ENCODE peak calls at places on chromosomes 2 and 18, in five cellular contexts. F, H, X, U and A are unnamed samples.

GRCh38 chr2:53473762-53474161 is 293.8 kb upstream of the CHAC2 start:
- DNase-seq in F (no peak), H (no peak), X (peak), U (no peak), A (no peak)

GRCh38 chr2:47070920-47071824 is 83.9 kb downstream of the STPG4 start:
- DNase-seq in F (no peak), H (peak), X (peak), U (no peak), A (peak)

GRCh38 chr2:26672818-26673393 is 19.6 kb upstream of the KCNK3 start:
- DNase-seq in F (no peak), H (no peak), X (no peak), U (no peak), A (no peak)

GRCh38 chr2:219509780-219510511 is 4.3 kb upstream of the ASIC4 start:
- DNase-seq in F (no peak), H (peak), X (peak), U (no peak), A (no peak)

GRCh38 chr2:217085543-217085942 is 225.7 kb upstream of the TNP1 start:
- DNase-seq in F (no peak), H (no peak), X (peak), U (no peak), A (no peak)

GRCh38 chr2:68909793-68910674 is 38.8 kb upstream of the BMP10 start:
- DNase-seq in F (peak), H (peak), X (peak), U (peak), A (peak)

GRCh38 chr2:43044093-43044614 is 182.3 kb downstream of the ZFP36L2 start:
- DNase-seq in F (no peak), H (no peak), X (no peak), U (no peak), A (no peak)

GRCh38 chr2:138028538-138028937 is 64.3 kb downstream of the HNMT start:
- DNase-seq in F (no peak), H (no peak), X (no peak), U (no peak), A (peak)

GRCh38 chr2:23041443-23041842 is 343.5 kb upstream of the KLHL29 start:
- DNase-seq in F (no peak), H (no peak), X (no peak), U (no peak), A (no peak)

GRCh38 chr18:45793295-45793965 is 32.0 kb upstream of the SIGLEC15 start:
- DNase-seq in F (no peak), H (no peak), X (peak), U (no peak), A (no peak)

GRCh38 chr18:31247574-31248199 is 70.3 kb upstream of the DSG1 start:
- DNase-seq in F (no peak), H (no peak), X (no peak), U (no peak), A (no peak)

GRCh38 chr18:26014462-26014861 is 76.0 kb downstream of the SS18 start:
- DNase-seq in F (no peak), H (no peak), X (no peak), U (no peak), A (no peak)

GRCh38 chr18:78767648-78768071 is 212.0 kb upstream of the SALL3 start:
- DNase-seq in F (no peak), H (no peak), X (no peak), U (no peak), A (no peak)

GRCh38 chr2:8882094-8882493 is 44.7 kb upstream of the KIDINS220 start:
- DNase-seq in F (no peak), H (no peak), X (peak), U (no peak), A (no peak)

GRCh38 chr2:11071207-11071606 is 84.1 kb upstream of the SLC66A3 start:
- DNase-seq in F (no peak), H (no peak), X (peak), U (no peak), A (no peak)

GRCh38 chr18:45106331-45106774 is 425.7 kb downstream of the SETBP1 start:
- DNase-seq in F (no peak), H (peak), X (peak), U (no peak), A (peak)

GRCh38 chr18:59451073-59451472 is 92.0 kb upstream of the LMAN1 start:
- DNase-seq in F (no peak), H (no peak), X (no peak), U (no peak), A (no peak)

GRCh38 chr18:78549971-78550370 is 429.6 kb upstream of the SALL3 start:
- DNase-seq in F (no peak), H (no peak), X (no peak), U (no peak), A (no peak)

GRCh38 chr2:74373189-74373588 is 6.9 kb downstream of the DCTN1 start:
- DNase-seq in F (no peak), H (no peak), X (peak), U (no peak), A (no peak)

GRCh38 chr2:134919360-134920210 is 963 bp downstream of the CCNT2 start:
- DNase-seq in F (peak), H (peak), X (peak), U (peak), A (no peak)

GRCh38 chr2:1068241-1068640 is 117.6 kb downstream of the SNTG2 start:
- DNase-seq in F (no peak), H (no peak), X (no peak), U (no peak), A (no peak)

GRCh38 chr2:233351423-233351822 is 2.9 kb upstream of the DGKD start:
- DNase-seq in F (no peak), H (no peak), X (peak), U (no peak), A (no peak)